ENCODE peak calls at places on chromosomes 16 and 17, in nine cellular contexts. R is AG10803; K is EL; S is fibroblast of lung; J is left lung; P is T1000; Y is effector memory CD4-positive, alpha-beta T cell; I is foreskin fibroblast; U is KBM-7. X is an unnamed sample.

GRCh38 chr16:48030926-48031325 is 124.9 kb downstream of the ABCC12 start:
- DNase-seq in R (no peak), K (no peak), S (no peak), J (no peak), P (no peak), Y (no peak), I (no peak), U (no peak), X (no peak)

GRCh38 chr16:82924075-82924854 is 297.5 kb downstream of the CDH13 start:
- DNase-seq in R (no peak), K (no peak), S (no peak), J (no peak), P (no peak), Y (no peak), I (no peak), U (no peak), X (no peak)

GRCh38 chr17:6305613-6306360 is 129.1 kb downstream of the AIPL1 start:
- DNase-seq in R (no peak), K (no peak), S (no peak), J (no peak), P (no peak), Y (no peak), I (no peak), U (no peak), X (no peak)

GRCh38 chr17:68399638-68400403 is 57.5 kb downstream of the WIPI1 start:
- DNase-seq in R (peak), K (peak), S (peak), J (no peak), P (no peak), Y (no peak), I (peak), U (no peak), X (no peak)

GRCh38 chr17:81489012-81489968 is 23.3 kb downstream of the ACTG1 start:
- DNase-seq in R (no peak), K (no peak), S (no peak), J (no peak), P (no peak), Y (no peak), I (no peak), U (no peak), X (no peak)

GRCh38 chr17:30573603-30574175 is 96.5 kb downstream of the GOSR1 start:
- DNase-seq in R (no peak), K (no peak), S (no peak), J (no peak), P (no peak), Y (no peak), I (no peak), U (no peak), X (no peak)

GRCh38 chr17:81417049-81417878 is 22.0 kb downstream of the BAHCC1 start:
- DNase-seq in R (peak), K (peak), S (peak), J (no peak), P (no peak), Y (no peak), I (peak), U (no peak), X (no peak)

GRCh38 chr17:10081571-10082169 is 116.7 kb downstream of the GAS7 start:
- DNase-seq in R (no peak), K (no peak), S (no peak), J (no peak), P (no peak), Y (no peak), I (no peak), U (no peak), X (no peak)

GRCh38 chr16:25108054-25108453 is 3.5 kb upstream of the LCMT1 start:
- DNase-seq in R (no peak), K (no peak), S (no peak), J (no peak), P (no peak), Y (no peak), I (no peak), U (no peak), X (no peak)

GRCh38 chr17:58328195-58329034 is at the start of gene TSPOAP1:
- DNase-seq in R (no peak), K (no peak), S (no peak), J (peak), P (no peak), Y (peak), I (no peak), U (peak), X (no peak)

GRCh38 chr16:85248269-85248668 is 136.0 kb upstream of the CIBAR2 start:
- DNase-seq in R (no peak), K (no peak), S (no peak), J (no peak), P (no peak), Y (no peak), I (no peak), U (no peak), X (no peak)

GRCh38 chr17:77392376-77393273 is 251.9 kb downstream of the SEC14L1 start:
- DNase-seq in R (peak), K (no peak), S (peak), J (no peak), P (no peak), Y (no peak), I (peak), U (peak), X (no peak)

GRCh38 chr17:29933379-29933778 is 3.4 kb upstream of the SSH2 start:
- DNase-seq in R (peak), K (peak), S (peak), J (no peak), P (no peak), Y (no peak), I (peak), U (peak), X (peak)

GRCh38 chr17:16005641-16006040 is 6.0 kb downstream of the TTC19 start:
- DNase-seq in R (no peak), K (no peak), S (no peak), J (no peak), P (no peak), Y (no peak), I (peak), U (no peak), X (no peak)

GRCh38 chr17:78180083-78180482 is 6.8 kb downstream of the TK1 start:
- DNase-seq in R (no peak), K (no peak), S (peak), J (no peak), P (no peak), Y (no peak), I (no peak), U (no peak), X (no peak)

GRCh38 chr17:12318614-12319266 is 298.1 kb downstream of the MAP2K4 start:
- DNase-seq in R (no peak), K (no peak), S (peak), J (no peak), P (no peak), Y (no peak), I (no peak), U (no peak), X (no peak)

GRCh38 chr16:14180431-14181059 is 109.4 kb downstream of the MRTFB start:
- DNase-seq in R (no peak), K (no peak), S (peak), J (no peak), P (no peak), Y (no peak), I (peak), U (no peak), X (no peak)

GRCh38 chr16:6888536-6888935 is 444.1 kb upstream of the RBFOX1 start:
- DNase-seq in R (no peak), K (no peak), S (no peak), J (no peak), P (no peak), Y (no peak), I (no peak), U (no peak), X (peak)

GRCh38 chr17:58238147-58238634 is at the start of gene LPO:
- DNase-seq in R (no peak), K (no peak), S (no peak), J (no peak), P (no peak), Y (no peak), I (no peak), U (no peak), X (no peak)

GRCh38 chr17:79707931-79708891 is 22.5 kb upstream of the ENPP7 start:
- DNase-seq in R (peak), K (peak), S (peak), J (no peak), P (peak), Y (peak), I (peak), U (peak), X (peak)

GRCh38 chr17:78979780-78980623 is at the start of gene LGALS3BP:
- DNase-seq in R (peak), K (peak), S (peak), J (peak), P (peak), Y (peak), I (no peak), U (no peak), X (peak)

GRCh38 chr17:45936610-45937009 is 42.3 kb downstream of the MAPT start:
- DNase-seq in R (no peak), K (no peak), S (no peak), J (no peak), P (no peak), Y (no peak), I (no peak), U (no peak), X (no peak)

GRCh38 chr16:56488035-56488434 is 31.8 kb downstream of the BBS2 start:
- DNase-seq in R (no peak), K (no peak), S (no peak), J (no peak), P (no peak), Y (no peak), I (no peak), U (no peak), X (no peak)

GRCh38 chr17:37050905-37051304 is 102.2 kb downstream of the AATF start:
- DNase-seq in R (no peak), K (no peak), S (no peak), J (no peak), P (no peak), Y (no peak), I (no peak), U (no peak), X (no peak)